ENCODE peak calls at places on chromosomes 7 and 10, in seven cellular contexts. One of them, this sample, is unnamed.

GRCh38 chr7:157587051-157587450 is 250.2 kb downstream of the DNAJB6 start:
- DNase-seq in fibroblast of lung: no peak
- DNase-seq in aorta: no peak
- DNase-seq in mesendoderm: no peak
- DNase-seq in adrenal gland: no peak
- DNase-seq in neural progenitor cell: no peak
- DNase-seq in body of pancreas: no peak
- DNase-seq in this sample: no peak

GRCh38 chr10:52770904-52771303 is 1.7 kb downstream of the MBL2 start:
- DNase-seq in fibroblast of lung: no peak
- DNase-seq in aorta: no peak
- DNase-seq in mesendoderm: no peak
- DNase-seq in adrenal gland: no peak
- DNase-seq in neural progenitor cell: no peak
- DNase-seq in body of pancreas: no peak
- DNase-seq in this sample: no peak

GRCh38 chr10:50421026-50421719 is 169.9 kb upstream of the ASAH2 start:
- DNase-seq in fibroblast of lung: peak
- DNase-seq in aorta: peak
- DNase-seq in mesendoderm: peak
- DNase-seq in adrenal gland: no peak
- DNase-seq in neural progenitor cell: peak
- DNase-seq in body of pancreas: peak
- DNase-seq in this sample: peak

GRCh38 chr10:36254191-36254590 is 612.1 kb upstream of the FZD8 start:
- DNase-seq in fibroblast of lung: peak
- DNase-seq in aorta: peak
- DNase-seq in mesendoderm: no peak
- DNase-seq in adrenal gland: peak
- DNase-seq in neural progenitor cell: no peak
- DNase-seq in body of pancreas: peak
- DNase-seq in this sample: peak

GRCh38 chr7:95476072-95476845 is 9.5 kb upstream of the ASB4 start:
- DNase-seq in fibroblast of lung: peak
- DNase-seq in aorta: no peak
- DNase-seq in mesendoderm: peak
- DNase-seq in adrenal gland: no peak
- DNase-seq in neural progenitor cell: no peak
- DNase-seq in body of pancreas: no peak
- DNase-seq in this sample: no peak

GRCh38 chr7:119896386-119896785 is 376.6 kb upstream of the KCND2 start:
- DNase-seq in fibroblast of lung: no peak
- DNase-seq in aorta: no peak
- DNase-seq in mesendoderm: no peak
- DNase-seq in adrenal gland: no peak
- DNase-seq in neural progenitor cell: no peak
- DNase-seq in body of pancreas: no peak
- DNase-seq in this sample: no peak

GRCh38 chr10:77355844-77356243 is 281.8 kb downstream of the KCNMA1 start:
- DNase-seq in fibroblast of lung: peak
- DNase-seq in aorta: no peak
- DNase-seq in mesendoderm: no peak
- DNase-seq in adrenal gland: no peak
- DNase-seq in neural progenitor cell: no peak
- DNase-seq in body of pancreas: no peak
- DNase-seq in this sample: no peak

GRCh38 chr10:70031215-70031614 is 21.4 kb upstream of the MACROH2A2 start:
- DNase-seq in fibroblast of lung: no peak
- DNase-seq in aorta: no peak
- DNase-seq in mesendoderm: no peak
- DNase-seq in adrenal gland: no peak
- DNase-seq in neural progenitor cell: no peak
- DNase-seq in body of pancreas: no peak
- DNase-seq in this sample: no peak

GRCh38 chr7:112938895-112939588 is 147.6 kb downstream of the GPR85 start:
- DNase-seq in fibroblast of lung: peak
- DNase-seq in aorta: peak
- DNase-seq in mesendoderm: peak
- DNase-seq in adrenal gland: peak
- DNase-seq in neural progenitor cell: peak
- DNase-seq in body of pancreas: peak
- DNase-seq in this sample: no peak

GRCh38 chr10:22230331-22230833 is 12.6 kb upstream of the EBLN1 start:
- DNase-seq in fibroblast of lung: peak
- DNase-seq in aorta: no peak
- DNase-seq in mesendoderm: peak
- DNase-seq in adrenal gland: no peak
- DNase-seq in neural progenitor cell: peak
- DNase-seq in body of pancreas: no peak
- DNase-seq in this sample: no peak

GRCh38 chr7:2966466-2967078 is 77.1 kb downstream of the CARD11 start:
- DNase-seq in fibroblast of lung: no peak
- DNase-seq in aorta: peak
- DNase-seq in mesendoderm: no peak
- DNase-seq in adrenal gland: no peak
- DNase-seq in neural progenitor cell: no peak
- DNase-seq in body of pancreas: no peak
- DNase-seq in this sample: peak

GRCh38 chr7:154451480-154452457 is 399.6 kb downstream of the DPP6 start:
- DNase-seq in fibroblast of lung: no peak
- DNase-seq in aorta: no peak
- DNase-seq in mesendoderm: peak
- DNase-seq in adrenal gland: no peak
- DNase-seq in neural progenitor cell: peak
- DNase-seq in body of pancreas: no peak
- DNase-seq in this sample: no peak

GRCh38 chr10:18797286-18797685 is 138.1 kb downstream of the ARL5B start:
- DNase-seq in fibroblast of lung: peak
- DNase-seq in aorta: no peak
- DNase-seq in mesendoderm: no peak
- DNase-seq in adrenal gland: no peak
- DNase-seq in neural progenitor cell: no peak
- DNase-seq in body of pancreas: no peak
- DNase-seq in this sample: no peak

GRCh38 chr7:43028106-43028505 is 84.3 kb upstream of the HECW1 start:
- DNase-seq in fibroblast of lung: no peak
- DNase-seq in aorta: no peak
- DNase-seq in mesendoderm: peak
- DNase-seq in adrenal gland: no peak
- DNase-seq in neural progenitor cell: no peak
- DNase-seq in body of pancreas: no peak
- DNase-seq in this sample: no peak

GRCh38 chr10:13731799-13732198 is 145.0 kb downstream of the PRPF18 start:
- DNase-seq in fibroblast of lung: no peak
- DNase-seq in aorta: no peak
- DNase-seq in mesendoderm: no peak
- DNase-seq in adrenal gland: no peak
- DNase-seq in neural progenitor cell: no peak
- DNase-seq in body of pancreas: no peak
- DNase-seq in this sample: no peak

GRCh38 chr7:43481905-43482678 is 100.8 kb upstream of the STK17A start:
- DNase-seq in fibroblast of lung: peak
- DNase-seq in aorta: no peak
- DNase-seq in mesendoderm: no peak
- DNase-seq in adrenal gland: no peak
- DNase-seq in neural progenitor cell: no peak
- DNase-seq in body of pancreas: no peak
- DNase-seq in this sample: no peak

GRCh38 chr10:103696411-103697145 is 158.8 kb downstream of the SH3PXD2A start:
- DNase-seq in fibroblast of lung: peak
- DNase-seq in aorta: peak
- DNase-seq in mesendoderm: peak
- DNase-seq in adrenal gland: peak
- DNase-seq in neural progenitor cell: peak
- DNase-seq in body of pancreas: peak
- DNase-seq in this sample: peak

GRCh38 chr10:62684911-62685310 is 119.6 kb upstream of the ADO start:
- DNase-seq in fibroblast of lung: no peak
- DNase-seq in aorta: no peak
- DNase-seq in mesendoderm: no peak
- DNase-seq in adrenal gland: no peak
- DNase-seq in neural progenitor cell: no peak
- DNase-seq in body of pancreas: no peak
- DNase-seq in this sample: no peak

GRCh38 chr7:1651031-1651446 is 19.0 kb upstream of the ELFN1 start:
- DNase-seq in fibroblast of lung: no peak
- DNase-seq in aorta: no peak
- DNase-seq in mesendoderm: no peak
- DNase-seq in adrenal gland: no peak
- DNase-seq in neural progenitor cell: no peak
- DNase-seq in body of pancreas: no peak
- DNase-seq in this sample: no peak

GRCh38 chr10:4130685-4131084 is 345.7 kb upstream of the KLF6 start:
- DNase-seq in fibroblast of lung: no peak
- DNase-seq in aorta: no peak
- DNase-seq in mesendoderm: no peak
- DNase-seq in adrenal gland: no peak
- DNase-seq in neural progenitor cell: no peak
- DNase-seq in body of pancreas: peak
- DNase-seq in this sample: no peak

GRCh38 chr10:71837085-71837827 is 13.8 kb downstream of the PSAP start:
- DNase-seq in fibroblast of lung: no peak
- DNase-seq in aorta: peak
- DNase-seq in mesendoderm: peak
- DNase-seq in adrenal gland: no peak
- DNase-seq in neural progenitor cell: peak
- DNase-seq in body of pancreas: no peak
- DNase-seq in this sample: no peak

DNA sequence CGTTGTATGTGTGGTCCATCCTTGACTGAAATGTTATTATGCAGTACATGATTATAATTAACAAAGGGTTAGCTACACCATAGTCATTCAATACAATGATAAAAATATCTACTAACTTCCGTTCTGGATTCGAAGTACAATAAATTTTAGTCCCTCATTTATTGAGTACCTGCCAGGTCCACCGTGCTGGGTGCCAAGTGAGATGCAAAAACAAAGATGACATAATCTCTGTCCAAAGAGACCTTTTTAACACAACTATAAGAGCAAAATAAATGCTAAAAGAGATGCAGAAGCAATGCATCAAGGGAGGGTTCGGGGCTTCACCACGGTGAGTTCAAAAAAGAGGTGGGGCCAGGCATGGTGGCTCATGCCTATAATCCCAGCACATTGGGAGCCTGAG is 33.1 kb downstream of the LAMB1 start:
- DNase-seq in fibroblast of lung: no peak
- DNase-seq in aorta: no peak
- DNase-seq in mesendoderm: no peak
- DNase-seq in adrenal gland: peak
- DNase-seq in neural progenitor cell: no peak
- DNase-seq in body of pancreas: no peak
- DNase-seq in this sample: no peak
- H3K27ac ChIP-seq in fibroblast of lung: no peak
- H3K27ac ChIP-seq in aorta: no peak
- H3K27ac ChIP-seq in mesendoderm: no peak
- H3K27ac ChIP-seq in adrenal gland: peak
- H3K27ac ChIP-seq in neural progenitor cell: no peak
- H3K27ac ChIP-seq in body of pancreas: no peak
- H3K27ac ChIP-seq in this sample: no peak

GRCh38 chr7:139746652-139747051 is 31.1 kb downstream of the HIPK2 start:
- DNase-seq in fibroblast of lung: no peak
- DNase-seq in aorta: no peak
- DNase-seq in mesendoderm: no peak
- DNase-seq in adrenal gland: no peak
- DNase-seq in neural progenitor cell: no peak
- DNase-seq in body of pancreas: no peak
- DNase-seq in this sample: no peak
- H3K27ac ChIP-seq in fibroblast of lung: no peak
- H3K27ac ChIP-seq in aorta: no peak
- H3K27ac ChIP-seq in mesendoderm: no peak
- H3K27ac ChIP-seq in adrenal gland: no peak
- H3K27ac ChIP-seq in neural progenitor cell: no peak
- H3K27ac ChIP-seq in body of pancreas: no peak
- H3K27ac ChIP-seq in this sample: no peak

DNA sequence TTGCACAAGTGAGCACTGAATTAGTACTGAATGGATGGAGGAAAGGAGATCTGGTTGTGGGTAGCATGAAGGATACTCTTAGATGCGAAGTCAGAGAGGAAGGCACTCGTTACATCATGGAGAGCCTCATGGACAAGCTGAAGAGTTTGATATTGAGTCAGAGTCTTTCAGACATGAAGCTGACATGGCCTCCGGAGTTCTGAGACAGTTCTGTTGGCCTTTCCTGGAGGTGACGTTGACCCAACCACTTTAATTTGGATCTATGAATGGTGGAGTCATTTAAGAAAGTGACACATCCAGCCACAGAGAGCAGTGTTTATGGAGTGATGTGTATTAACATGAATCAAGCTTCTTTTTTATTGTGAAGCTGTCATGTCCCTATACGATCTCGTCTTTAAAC is 286.3 kb upstream of the CDC14C start:
- DNase-seq in fibroblast of lung: no peak
- DNase-seq in aorta: no peak
- DNase-seq in mesendoderm: no peak
- DNase-seq in adrenal gland: no peak
- DNase-seq in neural progenitor cell: no peak
- DNase-seq in body of pancreas: no peak
- DNase-seq in this sample: no peak
- H3K27ac ChIP-seq in fibroblast of lung: no peak
- H3K27ac ChIP-seq in aorta: no peak
- H3K27ac ChIP-seq in mesendoderm: no peak
- H3K27ac ChIP-seq in adrenal gland: no peak
- H3K27ac ChIP-seq in neural progenitor cell: no peak
- H3K27ac ChIP-seq in body of pancreas: no peak
- H3K27ac ChIP-seq in this sample: no peak

GRCh38 chr7:343227-343822 is 53.4 kb downstream of the FOXL3 start:
- DNase-seq in fibroblast of lung: no peak
- DNase-seq in aorta: no peak
- DNase-seq in mesendoderm: no peak
- DNase-seq in adrenal gland: no peak
- DNase-seq in neural progenitor cell: no peak
- DNase-seq in body of pancreas: no peak
- DNase-seq in this sample: no peak
- H3K27ac ChIP-seq in fibroblast of lung: no peak
- H3K27ac ChIP-seq in aorta: no peak
- H3K27ac ChIP-seq in mesendoderm: no peak
- H3K27ac ChIP-seq in adrenal gland: no peak
- H3K27ac ChIP-seq in neural progenitor cell: no peak
- H3K27ac ChIP-seq in body of pancreas: peak
- H3K27ac ChIP-seq in this sample: peak

This sample was measured in stomach.